ENCODE peak calls at places on chromosome 7, in eight cellular contexts. One of them, this sample, is unnamed.

GRCh38 chr7:154640266-154640865 is 362.6 kb downstream of the PAXIP1 start:
- DNase-seq in iris pigment epithelial cell: no peak
- DNase-seq in naive B cell: no peak
- DNase-seq in mammary epithelial cell: no peak
- DNase-seq in CD4-positive, CD25-positive, alpha-beta regulatory T cell: no peak
- DNase-seq in BE2C: peak
- DNase-seq in NCI-H524: peak
- DNase-seq in cardiac fibroblast: no peak
- DNase-seq in this sample: no peak

GRCh38 chr7:71457881-71458590 is 326.1 kb downstream of the GALNT17 start:
- DNase-seq in iris pigment epithelial cell: no peak
- DNase-seq in naive B cell: no peak
- DNase-seq in mammary epithelial cell: no peak
- DNase-seq in CD4-positive, CD25-positive, alpha-beta regulatory T cell: no peak
- DNase-seq in BE2C: no peak
- DNase-seq in NCI-H524: no peak
- DNase-seq in cardiac fibroblast: no peak
- DNase-seq in this sample: no peak

GRCh38 chr7:147861058-147861716 is 729.4 kb upstream of the C7orf33 start:
- DNase-seq in iris pigment epithelial cell: no peak
- DNase-seq in naive B cell: no peak
- DNase-seq in mammary epithelial cell: no peak
- DNase-seq in CD4-positive, CD25-positive, alpha-beta regulatory T cell: no peak
- DNase-seq in BE2C: no peak
- DNase-seq in NCI-H524: no peak
- DNase-seq in cardiac fibroblast: peak
- DNase-seq in this sample: no peak

GRCh38 chr7:5452937-5453540 is 29.4 kb upstream of the TNRC18 start:
- DNase-seq in iris pigment epithelial cell: peak
- DNase-seq in naive B cell: no peak
- DNase-seq in mammary epithelial cell: no peak
- DNase-seq in CD4-positive, CD25-positive, alpha-beta regulatory T cell: no peak
- DNase-seq in BE2C: no peak
- DNase-seq in NCI-H524: peak
- DNase-seq in cardiac fibroblast: peak
- DNase-seq in this sample: no peak

GRCh38 chr7:23062452-23062851 is 43.1 kb upstream of the KLHL7 start:
- DNase-seq in iris pigment epithelial cell: peak
- DNase-seq in naive B cell: no peak
- DNase-seq in mammary epithelial cell: peak
- DNase-seq in CD4-positive, CD25-positive, alpha-beta regulatory T cell: no peak
- DNase-seq in BE2C: no peak
- DNase-seq in NCI-H524: no peak
- DNase-seq in cardiac fibroblast: peak
- DNase-seq in this sample: peak

GRCh38 chr7:29158748-29159147 is 12.4 kb upstream of the CPVL start:
- DNase-seq in iris pigment epithelial cell: no peak
- DNase-seq in naive B cell: no peak
- DNase-seq in mammary epithelial cell: no peak
- DNase-seq in CD4-positive, CD25-positive, alpha-beta regulatory T cell: no peak
- DNase-seq in BE2C: no peak
- DNase-seq in NCI-H524: no peak
- DNase-seq in cardiac fibroblast: no peak
- DNase-seq in this sample: no peak

GRCh38 chr7:22359156-22359697 is 2.3 kb upstream of the RAPGEF5 start:
- DNase-seq in iris pigment epithelial cell: no peak
- DNase-seq in naive B cell: no peak
- DNase-seq in mammary epithelial cell: no peak
- DNase-seq in CD4-positive, CD25-positive, alpha-beta regulatory T cell: no peak
- DNase-seq in BE2C: no peak
- DNase-seq in NCI-H524: no peak
- DNase-seq in cardiac fibroblast: no peak
- DNase-seq in this sample: no peak

GRCh38 chr7:132575336-132575986 is 809 bp downstream of the PLXNA4 start:
- DNase-seq in iris pigment epithelial cell: peak
- DNase-seq in naive B cell: no peak
- DNase-seq in mammary epithelial cell: no peak
- DNase-seq in CD4-positive, CD25-positive, alpha-beta regulatory T cell: no peak
- DNase-seq in BE2C: peak
- DNase-seq in NCI-H524: peak
- DNase-seq in cardiac fibroblast: peak
- DNase-seq in this sample: peak

GRCh38 chr7:84202855-84203254 is 8.3 kb upstream of the SEMA3A start:
- DNase-seq in iris pigment epithelial cell: no peak
- DNase-seq in naive B cell: no peak
- DNase-seq in mammary epithelial cell: no peak
- DNase-seq in CD4-positive, CD25-positive, alpha-beta regulatory T cell: no peak
- DNase-seq in BE2C: no peak
- DNase-seq in NCI-H524: peak
- DNase-seq in cardiac fibroblast: peak
- DNase-seq in this sample: no peak

GRCh38 chr7:69062020-69062760 is 536.1 kb upstream of the AUTS2 start:
- DNase-seq in iris pigment epithelial cell: peak
- DNase-seq in naive B cell: no peak
- DNase-seq in mammary epithelial cell: no peak
- DNase-seq in CD4-positive, CD25-positive, alpha-beta regulatory T cell: no peak
- DNase-seq in BE2C: no peak
- DNase-seq in NCI-H524: no peak
- DNase-seq in cardiac fibroblast: no peak
- DNase-seq in this sample: no peak

GRCh38 chr7:3928727-3929515 is 627.9 kb downstream of the SDK1 start:
- DNase-seq in iris pigment epithelial cell: no peak
- DNase-seq in naive B cell: no peak
- DNase-seq in mammary epithelial cell: no peak
- DNase-seq in CD4-positive, CD25-positive, alpha-beta regulatory T cell: no peak
- DNase-seq in BE2C: no peak
- DNase-seq in NCI-H524: no peak
- DNase-seq in cardiac fibroblast: no peak
- DNase-seq in this sample: no peak

GRCh38 chr7:119572132-119572531 is 700.8 kb upstream of the KCND2 start:
- DNase-seq in iris pigment epithelial cell: no peak
- DNase-seq in naive B cell: no peak
- DNase-seq in mammary epithelial cell: no peak
- DNase-seq in CD4-positive, CD25-positive, alpha-beta regulatory T cell: no peak
- DNase-seq in BE2C: peak
- DNase-seq in NCI-H524: peak
- DNase-seq in cardiac fibroblast: no peak
- DNase-seq in this sample: no peak

GRCh38 chr7:123966936-123967335 is 41.9 kb downstream of the SPAM1 start:
- DNase-seq in iris pigment epithelial cell: no peak
- DNase-seq in naive B cell: no peak
- DNase-seq in mammary epithelial cell: no peak
- DNase-seq in CD4-positive, CD25-positive, alpha-beta regulatory T cell: no peak
- DNase-seq in BE2C: peak
- DNase-seq in NCI-H524: peak
- DNase-seq in cardiac fibroblast: no peak
- DNase-seq in this sample: no peak

GRCh38 chr7:23449941-23450340 is 20.4 kb downstream of the IGF2BP3 start:
- DNase-seq in iris pigment epithelial cell: peak
- DNase-seq in naive B cell: no peak
- DNase-seq in mammary epithelial cell: no peak
- DNase-seq in CD4-positive, CD25-positive, alpha-beta regulatory T cell: no peak
- DNase-seq in BE2C: no peak
- DNase-seq in NCI-H524: no peak
- DNase-seq in cardiac fibroblast: peak
- DNase-seq in this sample: no peak

GRCh38 chr7:128299109-128299514 is 44.6 kb downstream of the RBM28 start:
- DNase-seq in iris pigment epithelial cell: peak
- DNase-seq in naive B cell: no peak
- DNase-seq in mammary epithelial cell: no peak
- DNase-seq in CD4-positive, CD25-positive, alpha-beta regulatory T cell: no peak
- DNase-seq in BE2C: no peak
- DNase-seq in NCI-H524: no peak
- DNase-seq in cardiac fibroblast: no peak
- DNase-seq in this sample: no peak

GRCh38 chr7:28530175-28531142 is 118.1 kb downstream of the CREB5 start:
- DNase-seq in iris pigment epithelial cell: peak
- DNase-seq in naive B cell: no peak
- DNase-seq in mammary epithelial cell: no peak
- DNase-seq in CD4-positive, CD25-positive, alpha-beta regulatory T cell: no peak
- DNase-seq in BE2C: no peak
- DNase-seq in NCI-H524: no peak
- DNase-seq in cardiac fibroblast: peak
- DNase-seq in this sample: peak

GRCh38 chr7:45188736-45189135 is 31.1 kb downstream of the RAMP3 start:
- DNase-seq in iris pigment epithelial cell: no peak
- DNase-seq in naive B cell: no peak
- DNase-seq in mammary epithelial cell: no peak
- DNase-seq in CD4-positive, CD25-positive, alpha-beta regulatory T cell: no peak
- DNase-seq in BE2C: no peak
- DNase-seq in NCI-H524: no peak
- DNase-seq in cardiac fibroblast: no peak
- DNase-seq in this sample: no peak

GRCh38 chr7:151537818-151538561 is 18.3 kb upstream of the RHEB start:
- DNase-seq in iris pigment epithelial cell: peak
- DNase-seq in naive B cell: no peak
- DNase-seq in mammary epithelial cell: no peak
- DNase-seq in CD4-positive, CD25-positive, alpha-beta regulatory T cell: no peak
- DNase-seq in BE2C: no peak
- DNase-seq in NCI-H524: peak
- DNase-seq in cardiac fibroblast: no peak
- DNase-seq in this sample: no peak

GRCh38 chr7:2701832-2702593 is 14.0 kb downstream of the AMZ1 start:
- DNase-seq in iris pigment epithelial cell: no peak
- DNase-seq in naive B cell: no peak
- DNase-seq in mammary epithelial cell: no peak
- DNase-seq in CD4-positive, CD25-positive, alpha-beta regulatory T cell: no peak
- DNase-seq in BE2C: no peak
- DNase-seq in NCI-H524: no peak
- DNase-seq in cardiac fibroblast: peak
- DNase-seq in this sample: no peak

GRCh38 chr7:50369408-50370026 is 65.0 kb downstream of the IKZF1 start:
- DNase-seq in iris pigment epithelial cell: peak
- DNase-seq in naive B cell: peak
- DNase-seq in mammary epithelial cell: peak
- DNase-seq in CD4-positive, CD25-positive, alpha-beta regulatory T cell: peak
- DNase-seq in BE2C: no peak
- DNase-seq in NCI-H524: peak
- DNase-seq in cardiac fibroblast: peak
- DNase-seq in this sample: peak

GRCh38 chr7:81234896-81235295 is 316.0 kb upstream of the SEMA3C start:
- DNase-seq in iris pigment epithelial cell: peak
- DNase-seq in naive B cell: no peak
- DNase-seq in mammary epithelial cell: peak
- DNase-seq in CD4-positive, CD25-positive, alpha-beta regulatory T cell: no peak
- DNase-seq in BE2C: no peak
- DNase-seq in NCI-H524: no peak
- DNase-seq in cardiac fibroblast: peak
- DNase-seq in this sample: no peak

GRCh38 chr7:71972513-71972912 is 439.6 kb downstream of the CALN1 start:
- DNase-seq in iris pigment epithelial cell: no peak
- DNase-seq in naive B cell: no peak
- DNase-seq in mammary epithelial cell: no peak
- DNase-seq in CD4-positive, CD25-positive, alpha-beta regulatory T cell: no peak
- DNase-seq in BE2C: no peak
- DNase-seq in NCI-H524: peak
- DNase-seq in cardiac fibroblast: no peak
- DNase-seq in this sample: no peak

GRCh38 chr7:133429371-133429770 is 176.5 kb downstream of the EXOC4 start:
- DNase-seq in iris pigment epithelial cell: peak
- DNase-seq in naive B cell: no peak
- DNase-seq in mammary epithelial cell: no peak
- DNase-seq in CD4-positive, CD25-positive, alpha-beta regulatory T cell: no peak
- DNase-seq in BE2C: no peak
- DNase-seq in NCI-H524: no peak
- DNase-seq in cardiac fibroblast: peak
- DNase-seq in this sample: no peak

GRCh38 chr7:87875151-87876039 is 765 bp downstream of the SLC25A40 start:
- DNase-seq in iris pigment epithelial cell: no peak
- DNase-seq in naive B cell: peak
- DNase-seq in mammary epithelial cell: peak
- DNase-seq in CD4-positive, CD25-positive, alpha-beta regulatory T cell: peak
- DNase-seq in BE2C: no peak
- DNase-seq in NCI-H524: no peak
- DNase-seq in cardiac fibroblast: peak
- DNase-seq in this sample: peak

GRCh38 chr7:114021135-114021534 is 102.3 kb upstream of the PPP1R3A start:
- DNase-seq in iris pigment epithelial cell: peak
- DNase-seq in naive B cell: no peak
- DNase-seq in mammary epithelial cell: no peak
- DNase-seq in CD4-positive, CD25-positive, alpha-beta regulatory T cell: no peak
- DNase-seq in BE2C: no peak
- DNase-seq in NCI-H524: no peak
- DNase-seq in cardiac fibroblast: no peak
- DNase-seq in this sample: peak

GRCh38 chr7:91636129-91636724 is 244.3 kb downstream of the MTERF1 start:
- DNase-seq in iris pigment epithelial cell: peak
- DNase-seq in naive B cell: no peak
- DNase-seq in mammary epithelial cell: peak
- DNase-seq in CD4-positive, CD25-positive, alpha-beta regulatory T cell: no peak
- DNase-seq in BE2C: peak
- DNase-seq in NCI-H524: peak
- DNase-seq in cardiac fibroblast: peak
- DNase-seq in this sample: peak

GRCh38 chr7:157412021-157412443 is 75.2 kb downstream of the DNAJB6 start:
- DNase-seq in iris pigment epithelial cell: peak
- DNase-seq in naive B cell: no peak
- DNase-seq in mammary epithelial cell: peak
- DNase-seq in CD4-positive, CD25-positive, alpha-beta regulatory T cell: peak
- DNase-seq in BE2C: no peak
- DNase-seq in NCI-H524: no peak
- DNase-seq in cardiac fibroblast: peak
- DNase-seq in this sample: peak

GRCh38 chr7:23380556-23380955 is 81.4 kb downstream of the MALSU1 start:
- DNase-seq in iris pigment epithelial cell: peak
- DNase-seq in naive B cell: no peak
- DNase-seq in mammary epithelial cell: no peak
- DNase-seq in CD4-positive, CD25-positive, alpha-beta regulatory T cell: no peak
- DNase-seq in BE2C: no peak
- DNase-seq in NCI-H524: no peak
- DNase-seq in cardiac fibroblast: peak
- DNase-seq in this sample: no peak

GRCh38 chr7:119999743-120000475 is 273.1 kb upstream of the KCND2 start:
- DNase-seq in iris pigment epithelial cell: peak
- DNase-seq in naive B cell: no peak
- DNase-seq in mammary epithelial cell: no peak
- DNase-seq in CD4-positive, CD25-positive, alpha-beta regulatory T cell: no peak
- DNase-seq in BE2C: no peak
- DNase-seq in NCI-H524: no peak
- DNase-seq in cardiac fibroblast: peak
- DNase-seq in this sample: no peak

GRCh38 chr7:22702516-22702915 is 24.5 kb upstream of the IL6 start:
- DNase-seq in iris pigment epithelial cell: peak
- DNase-seq in naive B cell: no peak
- DNase-seq in mammary epithelial cell: no peak
- DNase-seq in CD4-positive, CD25-positive, alpha-beta regulatory T cell: no peak
- DNase-seq in BE2C: no peak
- DNase-seq in NCI-H524: no peak
- DNase-seq in cardiac fibroblast: peak
- DNase-seq in this sample: no peak

GRCh38 chr7:141014523-141015395 is at the start of gene MRPS33:
- DNase-seq in iris pigment epithelial cell: peak
- DNase-seq in naive B cell: peak
- DNase-seq in mammary epithelial cell: peak
- DNase-seq in CD4-positive, CD25-positive, alpha-beta regulatory T cell: peak
- DNase-seq in BE2C: peak
- DNase-seq in NCI-H524: peak
- DNase-seq in cardiac fibroblast: peak
- DNase-seq in this sample: peak

GRCh38 chr7:90788057-90788456 is 191.9 kb downstream of the CDK14 start:
- DNase-seq in iris pigment epithelial cell: peak
- DNase-seq in naive B cell: no peak
- DNase-seq in mammary epithelial cell: no peak
- DNase-seq in CD4-positive, CD25-positive, alpha-beta regulatory T cell: no peak
- DNase-seq in BE2C: no peak
- DNase-seq in NCI-H524: no peak
- DNase-seq in cardiac fibroblast: no peak
- DNase-seq in this sample: no peak

GRCh38 chr7:157150825-157151412 is 12.2 kb downstream of the UBE3C start:
- DNase-seq in iris pigment epithelial cell: peak
- DNase-seq in naive B cell: no peak
- DNase-seq in mammary epithelial cell: no peak
- DNase-seq in CD4-positive, CD25-positive, alpha-beta regulatory T cell: no peak
- DNase-seq in BE2C: peak
- DNase-seq in NCI-H524: peak
- DNase-seq in cardiac fibroblast: peak
- DNase-seq in this sample: no peak